ENCODE peak calls at places on chromosomes 12 and 14, in ten cellular contexts. C is tibial artery; V is pancreas; U is neural progenitor cell; A is hepatocyte; J is H9; K is CD8-positive, alpha-beta T cell; H is fibroblast of lung; Y is left lung; Q is ovary. W is an unnamed sample. For H3K27me3, the result is how much of the 10 kb centered on the place peaks cover.

GRCh38 chr14:59439256-59440015 is 25.7 kb downstream of the GPR135 start:
- DNase-seq in V (no peak), H (peak), A (no peak), Y (no peak), Q (no peak), U (no peak), C (no peak), J (no peak), K (no peak), W (no peak)

GRCh38 chr12:59559702-59560101 is 36.1 kb upstream of the SLC16A7 start:
- DNase-seq in Y (no peak), A (no peak), V (no peak), H (no peak), Q (no peak), K (no peak), C (no peak), J (no peak), U (no peak), W (no peak)

GRCh38 chr12:43579240-43579639 is 27.2 kb upstream of the ADAMTS20 start:
- DNase-seq in C (no peak), Y (no peak), A (peak), V (no peak), K (no peak), U (no peak), J (no peak), H (no peak), Q (no peak), W (no peak)

GRCh38 chr14:68140801-68141200 is 321.2 kb downstream of the RAD51B start:
- DNase-seq in K (no peak), H (no peak), Y (no peak), C (no peak), A (no peak), V (no peak), Q (no peak), U (no peak), J (no peak), W (no peak)

GRCh38 chr12:87254371-87255030 is 774.7 kb downstream of the C12orf50 start:
- DNase-seq in A (no peak), V (no peak), C (no peak), Y (no peak), K (no peak), J (no peak), Q (no peak), U (no peak), H (no peak), W (no peak)

GRCh38 chr14:100594625-100594951 is 7.4 kb upstream of the BEGAIN start:
- DNase-seq in K (no peak), A (no peak), V (no peak), C (peak), J (no peak), H (no peak), U (no peak), Y (peak), Q (no peak), W (no peak)

GRCh38 chr12:97713972-97714588 is 251.5 kb downstream of the RMST start:
- DNase-seq in Q (no peak), Y (no peak), H (no peak), J (no peak), C (no peak), V (no peak), A (peak), K (no peak), U (no peak), W (no peak)

GRCh38 chr12:121238604-121239334 is 28.8 kb downstream of the P2RX4 start:
- DNase-seq in H (no peak), Q (no peak), Y (no peak), A (no peak), J (peak), U (peak), V (peak), C (no peak), K (no peak), W (peak)

GRCh38 chr12:25725874-25726273 is 172.8 kb upstream of the LMNTD1 start:
- DNase-seq in Y (no peak), C (no peak), V (no peak), H (peak), K (no peak), U (no peak), Q (no peak), A (peak), J (no peak), W (no peak)

GRCh38 chr12:752673-753400 is 458 bp downstream of the WNK1 start:
- DNase-seq in V (peak), Q (peak), J (peak), U (peak), H (peak), C (peak), Y (peak), K (peak), A (peak), W (peak)

GRCh38 chr14:57686317-57686716 is 179.6 kb downstream of the SLC35F4 start:
- DNase-seq in K (no peak), H (no peak), V (no peak), U (peak), Y (no peak), J (no peak), C (peak), Q (no peak), A (no peak), W (no peak)

GRCh38 chr12:68572650-68573049 is 38.0 kb upstream of the RAP1B start:
- DNase-seq in H (peak), C (no peak), V (no peak), Q (no peak), J (no peak), K (no peak), Y (no peak), U (no peak), A (no peak), W (no peak)

GRCh38 chr12:68581926-68582325 is 28.8 kb upstream of the RAP1B start:
- DNase-seq in Y (no peak), J (no peak), U (no peak), H (no peak), C (no peak), Q (no peak), K (no peak), A (no peak), V (no peak), W (no peak)

GRCh38 chr14:84029720-84030119 is 1500.2 kb upstream of the FLRT2 start:
- DNase-seq in U (no peak), C (no peak), A (no peak), H (no peak), Q (no peak), K (no peak), J (no peak), V (no peak), Y (no peak), W (no peak)

GRCh38 chr12:46494424-46494823 is 121.9 kb upstream of the SLC38A2 start:
- DNase-seq in J (no peak), H (peak), C (no peak), Y (no peak), A (no peak), Q (no peak), K (no peak), U (no peak), V (no peak), W (peak)

GRCh38 chr12:6899837-6900519 is 4.6 kb upstream of the LRRC23 start:
- DNase-seq in C (no peak), Q (no peak), H (peak), J (peak), Y (peak), K (no peak), A (no peak), U (no peak), V (peak), W (no peak)

GRCh38 chr12:2387051-2387834 is 334.5 kb downstream of the CACNA1C start:
- DNase-seq in Q (no peak), J (peak), H (peak), C (peak), V (no peak), Y (no peak), U (no peak), K (no peak), A (no peak), W (no peak)

GRCh38 chr12:65835256-65835655 is 11.0 kb downstream of the HMGA2 start:
- DNase-seq in V (no peak), H (no peak), U (no peak), K (no peak), C (no peak), Q (no peak), J (no peak), A (no peak), Y (no peak), W (no peak)

GRCh38 chr12:61490732-61491498 is 769.3 kb upstream of the USP15 start:
- DNase-seq in H (peak), Y (no peak), C (no peak), J (no peak), U (no peak), A (no peak), K (no peak), Q (no peak), V (no peak), W (no peak)

GRCh38 chr14:30974628-30975027 is 50.8 kb upstream of the AP4S1 start:
- DNase-seq in U (no peak), K (no peak), C (no peak), Y (no peak), H (peak), Q (no peak), V (no peak), A (peak), J (no peak), W (no peak)

GRCh38 chr12:53219116-53219955 is 12.3 kb upstream of the ITGB7 start:
- DNase-seq in C (peak), Y (no peak), V (peak), U (no peak), A (peak), Q (no peak), H (peak), J (peak), K (peak), W (no peak)

GRCh38 chr12:6783828-6784227 is 5.5 kb upstream of the CD4 start:
- DNase-seq in U (no peak), V (no peak), Y (no peak), H (no peak), K (no peak), J (no peak), C (no peak), Q (no peak), A (no peak), W (no peak)

GRCh38 chr12:47992776-47993175 is 11.5 kb downstream of the COL2A1 start:
- DNase-seq in U (no peak), K (no peak), C (no peak), Q (no peak), A (no peak), Y (no peak), H (no peak), V (no peak), J (no peak), W (no peak)

GRCh38 chr12:32365473-32366064 is 33.8 kb upstream of the FGD4 start:
- DNase-seq in U (peak), K (peak), V (peak), Y (no peak), A (peak), C (no peak), J (peak), Q (peak), H (peak), W (peak)

GRCh38 chr14:50997712-50998111 is 53.4 kb upstream of the PYGL start:
- DNase-seq in J (no peak), Y (no peak), K (no peak), Q (no peak), U (no peak), C (no peak), A (no peak), H (peak), V (no peak), W (no peak)

GRCh38 chr12:93080994-93081809 is 152.1 kb upstream of the EEA1 start:
- DNase-seq in A (no peak), U (peak), H (peak), Y (no peak), K (no peak), Q (no peak), C (no peak), J (peak), V (no peak), W (peak)

GRCh38 chr12:2163172-2163927 is 110.6 kb downstream of the CACNA1C start:
- DNase-seq in V (peak), Q (peak), J (no peak), U (no peak), C (peak), A (peak), H (peak), K (no peak), Y (peak), W (no peak)

GRCh38 chr12:103880299-103881142 is 39.5 kb upstream of the NT5DC3 start:
- DNase-seq in A (no peak), V (no peak), H (no peak), J (no peak), Q (no peak), Y (no peak), U (no peak), C (no peak), K (no peak), W (no peak)

GRCh38 chr14:32561520-32561919 is 232.4 kb downstream of the AKAP6 start:
- DNase-seq in J (no peak), C (no peak), A (peak), Q (no peak), K (no peak), U (peak), H (peak), Y (no peak), V (no peak), W (no peak)

GRCh38 chr14:75070383-75070782 is 942 bp downstream of the ZC2HC1C start:
- DNase-seq in Y (no peak), Q (no peak), K (no peak), U (no peak), H (no peak), C (no peak), J (no peak), A (no peak), V (peak), W (no peak)

GRCh38 chr14:63938198-63939005 is 85.6 kb downstream of the SYNE2 start:
- DNase-seq in Q (peak), V (no peak), K (peak), Y (no peak), H (no peak), J (no peak), U (no peak), A (no peak), C (no peak), W (no peak)

GRCh38 chr14:41986726-41987125 is 380.1 kb downstream of the LRFN5 start:
- DNase-seq in K (no peak), U (no peak), Y (no peak), J (no peak), Q (no peak), H (peak), C (no peak), V (no peak), A (no peak), W (no peak)

GRCh38 chr14:97185186-97185585 is 388.0 kb downstream of the VRK1 start:
- DNase-seq in K (peak), J (no peak), Y (no peak), A (peak), H (peak), Q (no peak), U (peak), V (no peak), C (no peak), W (peak)
- H3K27me3 ChIP-seq in K (under half), J (under half), Y (under half), A (under half), H (under half), Q (under half), U (under half), V (under half), C (under half), W (under half)

GRCh38 chr12:123962530-123962929 is 10.1 kb downstream of the CCDC92 start:
- DNase-seq in V (no peak), Y (no peak), A (no peak), Q (no peak), U (no peak), J (no peak), C (no peak), K (no peak), H (no peak), W (no peak)
- H3K27me3 ChIP-seq in V (under half), Y (under half), A (under half), Q (under half), U (half or more), J (half or more), C (under half), K (under half), H (under half), W (under half)

GRCh38 chr12:57192920-57193319 is 23.7 kb upstream of the NXPH4 start:
- DNase-seq in K (no peak), V (no peak), H (no peak), U (no peak), Y (no peak), J (no peak), Q (no peak), C (no peak), A (no peak), W (no peak)

GRCh38 chr12:57190037-57190436 is 26.6 kb upstream of the NXPH4 start:
- DNase-seq in V (no peak), H (peak), J (no peak), Y (peak), K (no peak), Q (no peak), C (no peak), A (no peak), U (no peak), W (no peak)

GRCh38 chr12:57190821-57191220 is 25.8 kb upstream of the NXPH4 start:
- DNase-seq in Q (no peak), K (no peak), C (no peak), V (no peak), H (no peak), A (no peak), J (no peak), U (no peak), Y (no peak), W (no peak)

GRCh38 chr12:57193706-57194245 is 22.8 kb upstream of the NXPH4 start:
- DNase-seq in A (no peak), C (no peak), Y (no peak), K (no peak), Q (no peak), H (no peak), J (no peak), U (no peak), V (no peak), W (no peak)

GRCh38 chr12:57191410-57191809 is 25.2 kb upstream of the NXPH4 start:
- DNase-seq in A (no peak), J (no peak), K (no peak), U (no peak), Y (no peak), C (no peak), Q (no peak), H (no peak), V (no peak), W (no peak)
- H3K27me3 ChIP-seq in A (under half), J (under half), K (under half), U (under half), Y (under half), C (under half), Q (under half), H (under half), V (under half), W (under half)

DNA sequence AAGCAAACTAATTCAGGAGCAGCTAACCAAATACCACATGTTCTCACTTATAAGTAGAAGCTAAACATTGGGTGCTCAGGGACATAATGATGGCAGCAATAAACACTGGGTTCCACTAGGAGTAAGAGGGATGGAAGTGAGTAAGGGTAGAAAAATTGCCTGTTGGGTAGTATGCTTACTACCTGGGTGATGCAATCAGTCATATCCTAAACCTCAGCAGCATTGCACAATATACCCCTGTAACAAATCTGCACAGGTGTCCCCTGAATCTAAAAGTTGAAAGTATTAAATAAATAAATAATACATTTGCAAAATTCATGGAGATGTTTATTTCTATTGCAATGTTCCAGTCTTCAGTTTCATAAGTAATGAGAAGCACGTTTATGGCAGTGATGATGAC is 409.8 kb upstream of the FOXG1 start:
- DNase-seq in J (no peak), Q (no peak), V (no peak), A (no peak), H (no peak), Y (no peak), K (no peak), U (no peak), C (no peak), W (no peak)
- H3K27me3 ChIP-seq in J (under half), Q (under half), V (under half), A (under half), H (under half), Y (under half), K (under half), U (under half), C (under half), W (under half)

DNA sequence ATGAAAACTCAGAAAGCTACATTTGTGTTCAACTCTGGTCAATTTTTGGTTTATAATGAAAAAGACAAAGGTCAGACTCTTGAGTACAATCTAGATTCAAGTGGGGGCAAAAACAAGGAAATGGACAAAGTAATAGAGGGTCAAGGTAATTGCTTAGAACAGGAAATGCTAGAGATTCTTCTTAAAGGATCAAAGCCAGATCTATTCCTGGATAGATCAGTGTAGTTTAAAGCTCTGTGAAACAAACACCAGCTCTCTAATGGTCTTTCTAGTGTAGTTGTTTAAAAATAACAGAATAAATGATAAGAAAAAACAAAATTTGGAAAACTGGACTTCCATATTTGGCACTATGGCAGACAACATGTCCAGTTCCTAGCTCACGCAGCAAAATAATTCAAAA is 70.7 kb upstream of the SLC8A3 start:
- DNase-seq in A (no peak), Y (no peak), C (no peak), J (no peak), U (no peak), H (no peak), V (no peak), K (no peak), Q (no peak), W (no peak)
- H3K27me3 ChIP-seq in A (under half), Y (under half), C (under half), J (under half), U (under half), H (under half), V (under half), K (under half), Q (under half), W (under half)